ENCODE peak calls at places on chromosomes 13 and 19, in eight cellular contexts. One of them, this sample, is unnamed.

GRCh38 chr13:55728229-55728628 is 1412.5 kb upstream of the PRR20A start:
- DNase-seq in A549: no peak
- DNase-seq in tibial artery: no peak
- DNase-seq in left ventricle myocardium inferior: no peak
- DNase-seq in OCI-LY7: no peak
- DNase-seq in GM23248: no peak
- DNase-seq in ascending aorta: no peak
- DNase-seq in thyroid gland: no peak
- DNase-seq in this sample: no peak

GRCh38 chr19:58474997-58475713 is 997 bp upstream of the ZNF446 start:
- DNase-seq in A549: no peak
- DNase-seq in tibial artery: no peak
- DNase-seq in left ventricle myocardium inferior: no peak
- DNase-seq in OCI-LY7: no peak
- DNase-seq in GM23248: no peak
- DNase-seq in ascending aorta: no peak
- DNase-seq in thyroid gland: no peak
- DNase-seq in this sample: no peak

GRCh38 chr13:113666951-113667701 is at the start of gene GRK1:
- DNase-seq in A549: no peak
- DNase-seq in tibial artery: peak
- DNase-seq in left ventricle myocardium inferior: peak
- DNase-seq in OCI-LY7: no peak
- DNase-seq in GM23248: no peak
- DNase-seq in ascending aorta: no peak
- DNase-seq in thyroid gland: no peak
- DNase-seq in this sample: no peak

GRCh38 chr13:100673831-100674362 is 698 bp downstream of the TMTC4 start:
- DNase-seq in A549: peak
- DNase-seq in tibial artery: no peak
- DNase-seq in left ventricle myocardium inferior: peak
- DNase-seq in OCI-LY7: peak
- DNase-seq in GM23248: peak
- DNase-seq in ascending aorta: no peak
- DNase-seq in thyroid gland: peak
- DNase-seq in this sample: peak

GRCh38 chr13:44243198-44243852 is 130.3 kb upstream of the SERP2 start:
- DNase-seq in A549: no peak
- DNase-seq in tibial artery: no peak
- DNase-seq in left ventricle myocardium inferior: no peak
- DNase-seq in OCI-LY7: peak
- DNase-seq in GM23248: peak
- DNase-seq in ascending aorta: no peak
- DNase-seq in thyroid gland: no peak
- DNase-seq in this sample: peak

GRCh38 chr13:113666324-113666660 is 727 bp upstream of the GRK1 start:
- DNase-seq in A549: no peak
- DNase-seq in tibial artery: no peak
- DNase-seq in left ventricle myocardium inferior: peak
- DNase-seq in OCI-LY7: no peak
- DNase-seq in GM23248: no peak
- DNase-seq in ascending aorta: no peak
- DNase-seq in thyroid gland: no peak
- DNase-seq in this sample: no peak

GRCh38 chr19:53942001-53942786 is 20.5 kb upstream of the CACNG8 start:
- DNase-seq in A549: no peak
- DNase-seq in tibial artery: no peak
- DNase-seq in left ventricle myocardium inferior: no peak
- DNase-seq in OCI-LY7: no peak
- DNase-seq in GM23248: peak
- DNase-seq in ascending aorta: no peak
- DNase-seq in thyroid gland: no peak
- DNase-seq in this sample: no peak

GRCh38 chr13:110302154-110302553 is 4.8 kb downstream of the COL4A1 start:
- DNase-seq in A549: no peak
- DNase-seq in tibial artery: no peak
- DNase-seq in left ventricle myocardium inferior: no peak
- DNase-seq in OCI-LY7: no peak
- DNase-seq in GM23248: no peak
- DNase-seq in ascending aorta: no peak
- DNase-seq in thyroid gland: no peak
- DNase-seq in this sample: no peak

GRCh38 chr13:103194871-103195270 is 128.7 kb upstream of the SLC10A2 start:
- DNase-seq in A549: no peak
- DNase-seq in tibial artery: no peak
- DNase-seq in left ventricle myocardium inferior: no peak
- DNase-seq in OCI-LY7: no peak
- DNase-seq in GM23248: no peak
- DNase-seq in ascending aorta: no peak
- DNase-seq in thyroid gland: no peak
- DNase-seq in this sample: no peak

GRCh38 chr13:33015275-33015674 is 948 bp upstream of the KL start:
- DNase-seq in A549: no peak
- DNase-seq in tibial artery: peak
- DNase-seq in left ventricle myocardium inferior: no peak
- DNase-seq in OCI-LY7: no peak
- DNase-seq in GM23248: no peak
- DNase-seq in ascending aorta: no peak
- DNase-seq in thyroid gland: no peak
- DNase-seq in this sample: no peak

GRCh38 chr19:38561053-38561606 is 56.6 kb downstream of the MAP4K1 start:
- DNase-seq in A549: no peak
- DNase-seq in tibial artery: no peak
- DNase-seq in left ventricle myocardium inferior: no peak
- DNase-seq in OCI-LY7: no peak
- DNase-seq in GM23248: no peak
- DNase-seq in ascending aorta: no peak
- DNase-seq in thyroid gland: no peak
- DNase-seq in this sample: no peak

GRCh38 chr19:55703790-55704215 is 28.8 kb downstream of the EPN1 start:
- DNase-seq in A549: no peak
- DNase-seq in tibial artery: no peak
- DNase-seq in left ventricle myocardium inferior: no peak
- DNase-seq in OCI-LY7: peak
- DNase-seq in GM23248: peak
- DNase-seq in ascending aorta: no peak
- DNase-seq in thyroid gland: peak
- DNase-seq in this sample: no peak

GRCh38 chr13:40381935-40382764 is 284.3 kb downstream of the FOXO1 start:
- DNase-seq in A549: no peak
- DNase-seq in tibial artery: no peak
- DNase-seq in left ventricle myocardium inferior: no peak
- DNase-seq in OCI-LY7: no peak
- DNase-seq in GM23248: no peak
- DNase-seq in ascending aorta: no peak
- DNase-seq in thyroid gland: no peak
- DNase-seq in this sample: no peak

GRCh38 chr19:38290631-38291147 is 13.4 kb upstream of the C19orf33 start:
- DNase-seq in A549: no peak
- DNase-seq in tibial artery: no peak
- DNase-seq in left ventricle myocardium inferior: no peak
- DNase-seq in OCI-LY7: no peak
- DNase-seq in GM23248: peak
- DNase-seq in ascending aorta: no peak
- DNase-seq in thyroid gland: peak
- DNase-seq in this sample: no peak

GRCh38 chr13:79468819-79469218 is 12.1 kb upstream of the NDFIP2 start:
- DNase-seq in A549: no peak
- DNase-seq in tibial artery: no peak
- DNase-seq in left ventricle myocardium inferior: no peak
- DNase-seq in OCI-LY7: no peak
- DNase-seq in GM23248: no peak
- DNase-seq in ascending aorta: no peak
- DNase-seq in thyroid gland: no peak
- DNase-seq in this sample: no peak

GRCh38 chr19:38209671-38210457 is 14.2 kb downstream of the DPF1 start:
- DNase-seq in A549: no peak
- DNase-seq in tibial artery: peak
- DNase-seq in left ventricle myocardium inferior: peak
- DNase-seq in OCI-LY7: no peak
- DNase-seq in GM23248: peak
- DNase-seq in ascending aorta: peak
- DNase-seq in thyroid gland: peak
- DNase-seq in this sample: no peak

GRCh38 chr19:56538761-56539263 is at the start of gene ZFP28:
- DNase-seq in A549: no peak
- DNase-seq in tibial artery: peak
- DNase-seq in left ventricle myocardium inferior: peak
- DNase-seq in OCI-LY7: no peak
- DNase-seq in GM23248: no peak
- DNase-seq in ascending aorta: peak
- DNase-seq in thyroid gland: peak
- DNase-seq in this sample: no peak

GRCh38 chr19:6055013-6055795 is 55.1 kb downstream of the RFX2 start:
- DNase-seq in A549: no peak
- DNase-seq in tibial artery: no peak
- DNase-seq in left ventricle myocardium inferior: no peak
- DNase-seq in OCI-LY7: no peak
- DNase-seq in GM23248: no peak
- DNase-seq in ascending aorta: no peak
- DNase-seq in thyroid gland: no peak
- DNase-seq in this sample: no peak

GRCh38 chr13:67228031-67228430 is 2.1 kb downstream of the PCDH9 start:
- DNase-seq in A549: no peak
- DNase-seq in tibial artery: no peak
- DNase-seq in left ventricle myocardium inferior: no peak
- DNase-seq in OCI-LY7: no peak
- DNase-seq in GM23248: no peak
- DNase-seq in ascending aorta: no peak
- DNase-seq in thyroid gland: no peak
- DNase-seq in this sample: no peak
- H3K4me3 ChIP-seq in A549: peak
- H3K4me3 ChIP-seq in tibial artery: no peak
- H3K4me3 ChIP-seq in left ventricle myocardium inferior: peak
- H3K4me3 ChIP-seq in OCI-LY7: peak
- H3K4me3 ChIP-seq in GM23248: no peak
- H3K4me3 ChIP-seq in ascending aorta: no peak
- H3K4me3 ChIP-seq in thyroid gland: no peak
- H3K4me3 ChIP-seq in this sample: no peak

DNA sequence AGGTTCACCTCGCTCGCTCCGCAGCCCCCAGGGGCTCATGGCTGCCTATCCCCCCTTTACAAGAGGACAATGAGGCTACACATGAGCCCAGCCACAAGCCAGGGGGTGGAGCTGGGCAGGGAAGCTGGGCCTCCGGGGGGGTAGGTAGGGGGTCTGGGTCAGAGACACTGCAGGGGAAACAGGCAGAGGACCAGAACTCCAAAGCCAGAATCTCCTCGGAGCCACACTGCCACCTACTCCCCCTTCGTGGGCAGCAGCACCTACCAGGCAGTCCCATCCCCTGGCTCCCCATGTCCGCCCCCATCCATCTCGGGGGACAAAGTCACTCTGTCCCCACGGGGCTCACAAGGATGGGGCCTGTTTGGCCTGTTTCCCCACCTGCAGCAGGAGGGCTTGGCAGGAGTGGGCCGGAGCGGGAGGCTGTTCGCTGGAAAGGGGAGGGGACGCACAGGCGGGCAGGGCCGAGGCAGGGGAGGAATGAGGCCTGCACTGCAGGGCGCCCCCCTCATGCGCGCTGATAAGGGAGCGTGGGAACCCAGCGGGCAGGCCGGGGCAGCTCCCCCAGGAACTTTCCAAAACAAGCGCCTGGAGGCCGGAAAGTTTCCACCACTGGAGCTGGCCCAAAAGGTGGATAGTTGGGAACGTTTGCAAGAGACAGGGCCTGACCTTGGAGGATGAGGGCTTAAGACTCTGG is 545 bp upstream of the ISYNA1 start:
- DNase-seq in A549: no peak
- DNase-seq in tibial artery: no peak
- DNase-seq in left ventricle myocardium inferior: peak
- DNase-seq in OCI-LY7: no peak
- DNase-seq in GM23248: peak
- DNase-seq in ascending aorta: no peak
- DNase-seq in thyroid gland: no peak
- DNase-seq in this sample: no peak
- H3K4me3 ChIP-seq in A549: peak
- H3K4me3 ChIP-seq in tibial artery: peak
- H3K4me3 ChIP-seq in left ventricle myocardium inferior: peak
- H3K4me3 ChIP-seq in OCI-LY7: no peak
- H3K4me3 ChIP-seq in GM23248: peak
- H3K4me3 ChIP-seq in ascending aorta: peak
- H3K4me3 ChIP-seq in thyroid gland: no peak
- H3K4me3 ChIP-seq in this sample: no peak

DNA sequence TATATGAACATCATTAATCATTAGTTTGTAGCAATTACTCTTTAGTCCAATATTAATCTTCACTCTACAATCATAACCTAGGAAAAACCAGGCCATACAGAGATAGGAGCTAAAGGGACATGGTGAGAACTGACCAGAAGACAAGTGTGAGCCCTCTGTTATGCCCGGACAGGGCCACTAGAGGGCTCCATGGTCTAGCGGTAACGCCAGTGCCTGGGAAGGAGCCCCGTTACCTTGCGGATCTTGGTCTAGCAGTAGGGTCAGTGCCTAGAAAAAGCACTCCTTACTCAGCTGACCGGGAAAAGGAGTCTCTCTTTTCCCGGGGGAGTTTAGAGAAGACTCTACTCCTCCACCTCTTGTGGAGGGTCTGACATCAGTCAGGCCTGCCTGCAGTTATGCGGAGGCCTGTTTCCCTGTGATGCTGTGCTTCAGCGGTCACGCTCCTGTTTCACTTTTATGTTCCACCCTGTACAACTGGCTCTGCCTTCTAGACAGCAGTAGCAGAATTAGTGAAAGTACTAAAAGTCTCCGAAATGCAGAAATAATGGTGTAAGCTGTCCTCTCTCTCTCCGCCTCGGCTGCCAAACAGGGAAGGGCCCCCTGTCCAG is 13.8 kb downstream of the OR7D4 start:
- DNase-seq in A549: peak
- DNase-seq in tibial artery: peak
- DNase-seq in left ventricle myocardium inferior: peak
- DNase-seq in OCI-LY7: peak
- DNase-seq in GM23248: peak
- DNase-seq in ascending aorta: peak
- DNase-seq in thyroid gland: peak
- DNase-seq in this sample: peak
- H3K4me3 ChIP-seq in A549: no peak
- H3K4me3 ChIP-seq in tibial artery: peak
- H3K4me3 ChIP-seq in left ventricle myocardium inferior: peak
- H3K4me3 ChIP-seq in OCI-LY7: no peak
- H3K4me3 ChIP-seq in GM23248: peak
- H3K4me3 ChIP-seq in ascending aorta: peak
- H3K4me3 ChIP-seq in thyroid gland: no peak
- H3K4me3 ChIP-seq in this sample: peak

DNA sequence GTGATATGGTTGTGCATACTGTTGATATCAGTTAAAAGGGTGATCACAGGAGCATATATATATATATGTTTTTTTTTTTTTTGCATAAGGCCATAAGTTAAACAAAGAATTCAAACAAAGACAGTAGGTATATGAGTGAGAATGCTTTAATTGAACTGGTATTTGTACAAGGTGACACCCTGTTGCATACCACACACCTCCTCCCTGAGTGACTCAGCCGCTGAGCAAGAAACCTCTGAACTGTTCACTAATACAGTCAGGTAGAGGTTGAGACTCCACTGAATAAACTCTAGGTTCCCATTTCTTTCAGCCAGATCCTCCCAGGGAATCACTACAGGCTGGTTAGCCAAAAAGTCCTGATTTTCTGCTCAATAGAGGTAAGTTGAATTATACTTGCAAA is at the start of gene SCEL:
- DNase-seq in A549: no peak
- DNase-seq in tibial artery: no peak
- DNase-seq in left ventricle myocardium inferior: no peak
- DNase-seq in OCI-LY7: no peak
- DNase-seq in GM23248: no peak
- DNase-seq in ascending aorta: no peak
- DNase-seq in thyroid gland: peak
- DNase-seq in this sample: no peak
- H3K4me3 ChIP-seq in A549: no peak
- H3K4me3 ChIP-seq in tibial artery: no peak
- H3K4me3 ChIP-seq in left ventricle myocardium inferior: no peak
- H3K4me3 ChIP-seq in OCI-LY7: no peak
- H3K4me3 ChIP-seq in GM23248: no peak
- H3K4me3 ChIP-seq in ascending aorta: no peak
- H3K4me3 ChIP-seq in thyroid gland: no peak
- H3K4me3 ChIP-seq in this sample: no peak